ENCODE peak calls at places on chromosomes 5 and 9, in four cellular contexts. F is K562, N is HepG2, Q is GM12878. X is an unnamed sample.

GRCh38 chr5:127705120-127705892 is 2.1 kb downstream of the CCDC192 start:
- DNase-seq in N (no peak), Q (no peak), F (peak; percentile 17), X (no peak)

GRCh38 chr5:40481226-40481625 is 198.5 kb upstream of the PTGER4 start:
- DNase-seq in Q (no peak), N (no peak), F (no peak), X (no peak)

GRCh38 chr9:121744687-121745395 is 93.4 kb downstream of the DAB2IP start:
- DNase-seq in N (peak; percentile 61), F (no peak), Q (no peak), X (no peak)

GRCh38 chr9:113992276-113992951 is 85.7 kb downstream of the AMBP start:
- DNase-seq in Q (no peak), F (no peak), N (no peak), X (no peak)

GRCh38 chr5:167895899-167896659 is 395.4 kb upstream of the WWC1 start:
- DNase-seq in F (no peak), N (no peak), Q (no peak), X (no peak)

GRCh38 chr5:122078116-122078865 is at the start of gene LOX:
- DNase-seq in F (no peak), Q (no peak), N (peak; percentile 47), X (peak; percentile 48)

GRCh38 chr5:77449277-77449676 is 42.8 kb downstream of the WDR41 start:
- DNase-seq in Q (no peak), F (no peak), N (no peak), X (no peak)

GRCh38 chr5:150665044-150665443 is 4.0 kb downstream of the MYOZ3 start:
- DNase-seq in N (no peak), Q (no peak), F (no peak), X (no peak)

GRCh38 chr9:129626944-129627297 is 958 bp downstream of the NTMT1 start:
- DNase-seq in Q (no peak), N (no peak), F (no peak), X (no peak)

GRCh38 chr5:109186759-109187158 is 223.0 kb downstream of the PJA2 start:
- DNase-seq in Q (no peak), N (no peak), F (no peak), X (no peak)

GRCh38 chr9:20500101-20500500 is 122.2 kb downstream of the MLLT3 start:
- DNase-seq in N (peak; percentile 61), F (no peak), Q (no peak), X (no peak)

GRCh38 chr9:111804636-111805035 is 9.9 kb upstream of the SHOC1 start:
- DNase-seq in F (no peak), N (no peak), Q (no peak), X (no peak)

GRCh38 chr5:79507251-79508205 is 6.4 kb downstream of the HOMER1 start:
- DNase-seq in Q (no peak), N (no peak), F (no peak), X (no peak)
- TF ChIP-seq ETV6 in Q (no peak), N (no peak), F (no peak), X (no peak)

DNA sequence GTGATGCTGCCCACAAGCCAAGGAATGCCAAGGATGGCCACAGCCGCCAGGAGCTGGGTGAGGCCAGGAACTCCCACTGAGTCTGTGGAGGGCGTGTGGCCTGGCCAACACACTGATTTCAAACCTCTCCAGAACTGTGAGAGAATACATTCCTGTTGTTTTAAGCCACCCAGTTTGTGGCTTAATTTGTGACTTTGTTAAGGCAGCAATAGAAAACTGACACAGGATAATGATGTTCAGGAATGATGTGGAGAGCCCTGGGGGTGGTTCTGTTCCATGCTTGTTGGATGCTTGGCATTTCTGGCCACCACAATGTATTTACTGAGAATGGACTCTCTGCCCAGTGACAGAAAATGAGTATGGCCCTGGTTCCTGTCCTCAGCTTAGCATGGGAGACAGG is 82.8 kb downstream of the DAP start:
- DNase-seq in F (no peak), N (no peak), Q (no peak), X (no peak)
- TF ChIP-seq MAX in F (no peak), N (no peak), Q (no peak), X (no peak)

GRCh38 chr5:33362915-33363314 is 77.8 kb upstream of the TARS1 start:
- DNase-seq in N (no peak), Q (no peak), F (no peak), X (no peak)
- TF ChIP-seq SP1 in N (no peak), Q (no peak), F (no peak), X (no peak)

GRCh38 chr5:181118369-181118768 is 12.6 kb downstream of the OR2V1 start:
- DNase-seq in Q (no peak), N (no peak), F (no peak), X (no peak)
- TF ChIP-seq ETV6 in Q (no peak), N (no peak), F (no peak), X (no peak)

GRCh38 chr9:123361731-123362560 is 5.9 kb downstream of the CRB2 start:
- DNase-seq in N (no peak), Q (no peak), F (no peak), X (no peak)

GRCh38 chr9:123365881-123366528 is 10.0 kb downstream of the CRB2 start:
- DNase-seq in N (no peak), F (no peak), Q (no peak), X (peak; percentile 75)

GRCh38 chr9:123362856-123363255 is 6.9 kb downstream of the CRB2 start:
- DNase-seq in N (no peak), F (no peak), Q (no peak), X (no peak)

GRCh38 chr9:123365287-123365880 is 9.4 kb downstream of the CRB2 start:
- DNase-seq in F (no peak), N (peak; percentile 29), Q (no peak), X (peak; percentile 56)

GRCh38 chr9:123364241-123364824 is 8.3 kb downstream of the CRB2 start:
- DNase-seq in F (peak; percentile 51), N (no peak), Q (no peak), X (no peak)
- TF ChIP-seq MAX in F (no peak), N (no peak), Q (no peak), X (no peak)

GRCh38 chr5:145680169-145680568 is 155.0 kb downstream of the PRELID2 start:
- DNase-seq in N (no peak), Q (no peak), F (peak; percentile 36), X (peak; percentile 44)
- TF ChIP-seq SP1 in N (no peak), Q (no peak), F (no peak), X (no peak)

GRCh38 chr5:53962306-53962705 is 348.1 kb downstream of the ARL15 start:
- DNase-seq in N (no peak), F (no peak), Q (no peak), X (no peak)

GRCh38 chr5:53963958-53964357 is 346.4 kb downstream of the ARL15 start:
- DNase-seq in N (peak; percentile 5), F (no peak), Q (no peak), X (no peak)

GRCh38 chr5:53970510-53970909 is 339.9 kb downstream of the ARL15 start:
- DNase-seq in F (no peak), N (no peak), Q (no peak), X (no peak)

GRCh38 chr5:53969331-53969730 is 341.0 kb downstream of the ARL15 start:
- DNase-seq in N (no peak), F (no peak), Q (no peak), X (no peak)

DNA sequence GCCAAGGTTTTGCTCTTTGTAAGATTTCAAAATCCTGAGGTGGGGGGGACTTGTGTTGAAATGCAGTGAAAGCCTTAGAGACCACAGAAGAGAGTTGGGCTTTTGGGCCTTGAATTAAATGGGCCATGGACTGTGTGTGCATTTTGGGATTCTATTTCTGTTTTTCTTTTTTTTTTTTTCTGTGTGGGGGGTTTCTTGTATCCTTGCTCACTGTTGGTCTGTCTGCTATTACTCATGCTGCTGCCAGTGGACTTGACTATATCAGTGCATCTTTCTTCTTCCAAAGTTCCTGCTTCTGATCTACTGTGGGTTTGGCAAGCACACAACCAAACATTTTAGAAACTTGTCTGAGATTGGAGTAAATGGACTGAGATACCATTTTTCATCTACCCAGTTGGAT is 344.9 kb downstream of the ARL15 start:
- DNase-seq in N (no peak), Q (no peak), F (no peak), X (no peak)
- TF ChIP-seq ETV6 in N (no peak), Q (no peak), F (no peak), X (no peak)

DNA sequence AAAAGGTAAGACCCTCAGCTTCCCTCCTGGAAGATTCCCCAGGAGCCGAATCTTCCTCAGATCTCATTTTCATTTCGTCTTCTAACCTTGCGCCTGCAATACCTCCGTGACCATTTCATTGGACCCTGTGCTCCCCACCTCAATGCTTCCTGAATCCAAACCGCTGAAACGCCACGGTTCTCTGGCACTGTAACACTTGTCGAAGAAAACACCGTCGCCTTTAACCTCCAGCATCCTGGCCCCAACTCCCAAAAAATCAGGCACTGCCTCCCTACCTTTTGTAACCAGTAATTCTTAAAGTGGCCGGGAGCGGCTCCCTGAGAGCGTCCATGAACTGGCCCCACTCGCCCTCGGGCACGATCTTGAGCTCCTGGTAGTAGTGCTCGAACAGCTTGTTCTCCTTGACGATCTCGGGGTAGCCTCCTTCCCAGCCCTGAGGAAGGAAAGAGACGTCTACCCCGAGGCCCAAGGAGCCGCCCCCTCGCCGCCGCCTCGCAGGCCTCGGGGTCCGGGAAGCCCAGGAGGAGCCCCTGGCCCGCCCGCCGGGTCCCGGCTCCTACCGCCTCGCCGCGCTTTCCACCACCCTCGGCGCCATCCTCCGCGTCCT is 417 bp downstream of the NSUN2 start:
- DNase-seq in F (no peak), N (peak; percentile 18), Q (no peak), X (no peak)
- TF ChIP-seq MAX in F (no peak), N (no peak), Q (no peak), X (no peak)

DNA sequence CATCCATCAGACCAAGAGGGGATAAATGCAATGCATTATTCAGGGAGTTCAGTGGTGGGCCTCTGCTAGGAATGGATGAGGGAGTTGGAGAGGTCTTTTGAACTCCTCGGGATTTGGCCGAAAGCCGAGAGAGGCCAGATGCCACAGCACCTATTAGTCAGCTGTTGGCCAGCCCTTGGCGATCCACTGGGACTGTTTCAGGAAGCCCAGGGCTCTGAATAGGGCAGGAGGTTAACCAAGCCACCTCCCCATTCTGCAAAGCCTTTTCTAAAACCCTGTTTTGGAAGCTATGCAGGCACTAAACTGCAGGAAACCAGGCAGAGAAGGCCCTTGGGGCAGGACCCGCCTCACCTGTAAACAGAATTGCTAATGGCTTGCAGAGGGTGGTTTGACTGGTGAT is 37.8 kb downstream of the ASTN2 start:
- DNase-seq in F (no peak), Q (no peak), N (no peak), X (peak; percentile 38)
- TF ChIP-seq SP1 in F (no peak), Q (no peak), N (no peak), X (no peak)